ENCODE peak calls at places on chromosome 1, in six cellular contexts. B, U, X, N, G and C are unnamed samples. For H3K9me3 and H3K79me2, the result is how much of the 10 kb centered on the place peaks cover.

GRCh38 chr1:162629077-162629637 is 3.1 kb upstream of the DDR2 start:
- DNase-seq in G (no peak), N (no peak), B (no peak), X (no peak), U (no peak), C (no peak)

GRCh38 chr1:8671313-8671917 is 146.0 kb downstream of the RERE start:
- DNase-seq in U (peak), X (peak), B (no peak), G (peak), N (peak), C (no peak)

GRCh38 chr1:116331523-116331922 is 41.5 kb upstream of the ATP1A1 start:
- DNase-seq in B (no peak), G (no peak), X (no peak), N (no peak), U (no peak), C (no peak)

GRCh38 chr1:53949023-53949611 is 3.0 kb downstream of the LRRC42 start:
- DNase-seq in X (peak), N (peak), B (peak), U (peak), G (peak), C (peak)

GRCh38 chr1:218945050-218945449 is 228.6 kb upstream of the LYPLAL1 start:
- DNase-seq in X (peak), B (no peak), G (no peak), N (no peak), U (peak), C (no peak)

GRCh38 chr1:16018749-16019515 is 1.1 kb upstream of the HSPB7 start:
- DNase-seq in N (no peak), X (no peak), G (no peak), U (no peak), B (no peak), C (no peak)

GRCh38 chr1:183987593-183988318 is 49.8 kb downstream of the COLGALT2 start:
- DNase-seq in G (no peak), B (no peak), X (no peak), N (no peak), U (no peak), C (no peak)

GRCh38 chr1:229980009-229980408 is 87.0 kb upstream of the GALNT2 start:
- DNase-seq in B (no peak), U (peak), G (no peak), N (no peak), X (no peak), C (no peak)

GRCh38 chr1:101820080-101820479 is 176.6 kb downstream of the OLFM3 start:
- DNase-seq in B (no peak), G (peak), N (no peak), U (peak), X (peak), C (no peak)

GRCh38 chr1:165436994-165437393 is 7.9 kb downstream of the RXRG start:
- DNase-seq in N (no peak), U (no peak), G (no peak), X (no peak), B (no peak), C (no peak)

GRCh38 chr1:208264469-208265126 is 20.4 kb upstream of the PLXNA2 start:
- DNase-seq in U (no peak), B (no peak), G (no peak), X (no peak), N (no peak), C (no peak)

GRCh38 chr1:204506091-204506968 is 9.9 kb upstream of the MDM4 start:
- DNase-seq in U (peak), G (peak), X (peak), B (peak), N (peak), C (peak)

GRCh38 chr1:7561331-7561921 is 209.7 kb upstream of the VAMP3 start:
- DNase-seq in G (no peak), U (no peak), B (peak), N (no peak), X (no peak), C (peak)

GRCh38 chr1:20486457-20487235 is 636 bp upstream of the CAMK2N1 start:
- DNase-seq in B (peak), N (no peak), G (peak), X (peak), U (peak), C (peak)

GRCh38 chr1:215056584-215056983 is 26.0 kb upstream of the KCNK2 start:
- DNase-seq in G (no peak), X (no peak), B (no peak), U (peak), N (no peak), C (no peak)

DNA sequence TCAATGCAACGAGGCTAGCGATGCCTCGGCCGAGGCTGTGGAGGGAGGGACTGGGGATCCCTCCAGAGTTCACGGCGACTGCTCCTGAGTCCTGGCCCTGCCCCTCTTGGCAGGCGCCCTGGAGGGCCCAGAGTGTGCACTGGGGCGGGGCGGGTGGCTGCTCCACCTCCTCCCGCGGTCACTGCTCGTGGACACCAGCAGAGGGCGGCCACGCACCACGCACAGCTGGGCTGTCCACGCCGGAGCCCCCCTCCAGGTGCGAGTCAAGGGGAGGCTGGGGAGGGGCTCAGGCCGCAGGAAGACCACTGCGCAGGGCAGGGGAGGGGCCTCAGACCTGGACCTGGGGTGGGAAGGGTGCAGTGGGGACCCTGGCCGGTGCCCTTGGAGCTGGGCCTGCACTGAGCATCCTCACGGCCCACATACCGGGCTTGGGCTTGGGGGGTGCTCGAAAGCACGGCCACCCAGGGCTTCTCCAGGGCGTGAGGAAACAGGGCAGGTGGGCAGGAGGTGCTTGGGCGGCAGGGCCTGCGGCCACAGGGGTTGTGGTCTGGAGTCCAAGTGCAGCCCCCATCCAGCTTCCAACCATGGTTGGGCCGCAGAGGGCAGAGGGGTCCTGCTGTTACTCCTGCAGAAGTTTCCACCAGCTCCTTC is 20.6 kb upstream of the TTC34 start:
- DNase-seq in N (no peak), G (no peak), X (no peak), B (no peak), U (peak), C (no peak)
- H3K9me3 ChIP-seq in N (under half), G (under half), X (under half), B (under half), U (under half), C (half or more)

GRCh38 chr1:109919271-109919670 is 8.6 kb downstream of the CSF1 start:
- DNase-seq in G (no peak), N (no peak), U (no peak), X (no peak), B (no peak), C (no peak)

GRCh38 chr1:109918077-109918606 is 7.5 kb downstream of the CSF1 start:
- DNase-seq in N (no peak), X (no peak), U (no peak), B (no peak), G (no peak), C (no peak)

GRCh38 chr1:109917429-109918076 is 6.9 kb downstream of the CSF1 start:
- DNase-seq in B (no peak), U (no peak), X (no peak), N (no peak), G (no peak), C (no peak)

GRCh38 chr1:109922326-109922725 is 11.7 kb downstream of the CSF1 start:
- DNase-seq in N (no peak), B (no peak), X (no peak), G (no peak), U (no peak), C (no peak)

GRCh38 chr1:109918671-109919070 is 8.0 kb downstream of the CSF1 start:
- DNase-seq in N (no peak), G (no peak), X (no peak), B (no peak), U (no peak), C (no peak)
- H3K79me2 ChIP-seq in N (under half), G (under half), X (under half), B (under half), U (under half), C (under half)

GRCh38 chr1:59474496-59474895 is 177.6 kb downstream of the FGGY start:
- DNase-seq in U (no peak), B (no peak), N (no peak), G (no peak), X (no peak), C (no peak)
- H3K27ac ChIP-seq in U (no peak), B (no peak), N (no peak), G (no peak), X (no peak), C (no peak)

GRCh38 chr1:5273280-5274003 is 619.0 kb downstream of the AJAP1 start:
- DNase-seq in G (no peak), B (no peak), N (no peak), U (no peak), X (no peak), C (no peak)

GRCh38 chr1:5279127-5279526 is 624.7 kb downstream of the AJAP1 start:
- DNase-seq in N (no peak), G (no peak), U (no peak), B (no peak), X (no peak), C (no peak)
- H3K9me3 ChIP-seq in N (under half), G (under half), U (under half), B (under half), X (under half), C (under half)

DNA sequence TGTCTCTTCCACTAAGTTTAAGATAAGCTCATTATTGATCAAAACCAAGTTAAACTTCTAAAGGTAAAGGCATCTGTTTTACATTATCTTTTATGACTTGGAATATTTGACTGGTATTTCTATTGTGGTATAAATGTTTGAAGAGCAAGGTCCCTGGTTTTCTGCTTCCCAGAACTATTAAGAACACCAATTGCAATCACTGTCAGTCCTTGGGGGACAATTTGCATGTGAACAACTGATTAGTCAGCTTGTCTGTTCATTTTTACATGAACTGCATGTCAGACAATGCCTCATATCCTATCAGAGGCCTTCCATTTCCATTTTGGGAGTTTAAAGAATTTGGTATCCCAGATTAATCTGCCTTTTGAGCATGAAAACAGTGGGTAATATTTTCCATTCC is 654.9 kb upstream of the USP24 start:
- DNase-seq in B (no peak), X (no peak), U (no peak), N (no peak), G (no peak), C (no peak)
- H3K79me2 ChIP-seq in B (under half), X (under half), U (under half), N (under half), G (under half), C (under half)

GRCh38 chr1:25618433-25618808 is 1.8 kb downstream of the MAN1C1 start:
- DNase-seq in X (no peak), U (no peak), N (no peak), G (no peak), B (no peak), C (no peak)

GRCh38 chr1:25616080-25616931 is at the start of gene MAN1C1:
- DNase-seq in U (peak), N (peak), B (peak), G (peak), X (peak), C (peak)

GRCh38 chr1:25617626-25618432 is 1.2 kb downstream of the MAN1C1 start:
- DNase-seq in N (no peak), G (peak), X (no peak), U (no peak), B (no peak), C (no peak)

GRCh38 chr1:25615563-25616079 is 970 bp upstream of the MAN1C1 start:
- DNase-seq in U (no peak), X (peak), N (no peak), B (no peak), G (no peak), C (no peak)

DNA sequence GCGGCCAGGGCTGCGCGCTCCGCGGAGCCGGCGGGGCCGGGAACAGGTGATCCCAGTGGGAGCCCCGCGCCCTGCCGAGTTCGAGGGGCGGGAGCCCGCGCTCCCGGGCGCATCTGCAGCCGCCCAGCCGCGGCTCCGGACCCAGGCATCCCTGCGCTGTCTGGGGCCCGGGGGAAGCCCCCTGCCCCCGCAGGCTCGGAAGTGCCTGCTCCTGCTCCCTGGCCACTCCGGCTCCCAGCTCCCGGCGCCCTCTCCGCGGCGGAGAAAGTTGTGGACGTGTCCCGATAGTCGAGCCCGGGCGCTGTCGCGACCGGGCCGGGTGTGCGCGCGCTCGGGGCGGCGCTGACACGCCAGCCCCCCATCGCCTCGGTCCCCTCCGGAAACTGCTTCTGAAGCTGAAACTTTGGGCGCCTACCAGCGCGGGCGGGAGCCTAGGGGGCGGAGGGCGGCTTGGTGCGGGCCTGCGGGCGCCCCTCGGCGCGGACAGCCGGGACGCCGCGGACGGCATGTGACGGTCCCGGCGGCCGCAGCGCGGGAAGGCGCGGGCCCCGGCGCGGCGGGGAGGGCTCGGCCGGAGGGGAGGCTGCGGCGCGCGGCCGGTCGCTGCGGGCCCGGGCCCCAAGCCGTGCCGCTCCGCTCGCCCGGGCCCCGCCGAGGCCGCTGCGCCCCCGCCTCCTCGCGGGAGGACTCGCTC is 488 bp downstream of the MAN1C1 start:
- DNase-seq in B (no peak), X (no peak), N (peak), G (peak), U (no peak), C (no peak)
- H3K27ac ChIP-seq in B (no peak), X (no peak), N (peak), G (no peak), U (no peak), C (no peak)

DNA sequence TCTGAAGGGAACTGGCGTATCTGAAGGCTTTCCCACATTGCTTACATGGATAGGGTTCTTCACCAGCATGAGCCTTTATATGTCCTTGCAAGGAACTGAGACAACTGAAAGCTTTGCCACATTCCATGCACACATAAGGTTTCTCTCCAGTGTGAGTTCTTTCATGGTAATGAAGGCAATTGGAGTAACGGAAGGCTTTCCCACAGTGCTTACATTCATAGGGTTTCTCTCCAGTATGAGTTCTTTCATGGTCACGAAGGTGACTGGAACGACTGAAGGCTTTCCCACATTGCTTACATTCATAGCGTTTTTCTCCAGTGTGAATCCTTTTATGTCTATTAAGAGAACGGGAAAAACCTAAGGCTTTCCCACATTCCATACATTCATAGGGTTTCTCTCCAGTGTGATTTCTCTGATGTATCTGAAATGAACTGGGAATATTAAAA is 15.0 kb downstream of the ZNF124 start:
- DNase-seq in U (no peak), X (peak), N (no peak), G (no peak), B (no peak), C (no peak)
- H3K9me3 ChIP-seq in U (under half), X (under half), N (under half), G (half or more), B (under half), C (half or more)

GRCh38 chr1:157001304-157001703 is 44.2 kb downstream of the ARHGEF11 start:
- DNase-seq in N (no peak), B (no peak), U (no peak), X (peak), G (no peak), C (no peak)

GRCh38 chr1:157004286-157004685 is 41.3 kb downstream of the ARHGEF11 start:
- DNase-seq in X (no peak), U (no peak), B (no peak), N (no peak), G (no peak), C (no peak)

GRCh38 chr1:157004771-157005170 is 40.8 kb downstream of the ARHGEF11 start:
- DNase-seq in N (no peak), B (no peak), G (no peak), X (no peak), U (no peak), C (no peak)

GRCh38 chr1:157006676-157007075 is 38.9 kb downstream of the ARHGEF11 start:
- DNase-seq in B (no peak), U (no peak), X (no peak), N (no peak), G (no peak), C (no peak)

GRCh38 chr1:157005965-157006364 is 39.6 kb downstream of the ARHGEF11 start:
- DNase-seq in X (no peak), G (no peak), B (no peak), U (no peak), N (no peak), C (no peak)
- H3K79me2 ChIP-seq in X (under half), G (half or more), B (under half), U (under half), N (under half), C (under half)